ENCODE peak calls at places on chromosomes 12 and 14, in seven cellular contexts. Y is heart right ventricle; U is MCF 10A; D is glutamatergic neuron; K is CD8-positive, alpha-beta T cell; B is ovary; J is A549. R is an unnamed sample.
A peak's percentile ranks its signal among the peaks of the same experiment; 100 is the strongest.

GRCh38 chr12:129202109-129202814 is 349.0 kb downstream of the GLT1D1 start:
- DNase-seq in Y (no peak), U (no peak), D (no peak), K (no peak), B (no peak), J (no peak), R (no peak)

GRCh38 chr14:55389330-55389729 is 22.3 kb downstream of the ATG14 start:
- DNase-seq in Y (no peak), U (no peak), D (no peak), K (no peak), B (no peak), J (no peak), R (no peak)

GRCh38 chr14:23141706-23142467 is 22.8 kb upstream of the CEBPE start:
- DNase-seq in Y (peak; percentile 73), U (peak; percentile 83), D (no peak), K (no peak), B (no peak), J (peak; percentile 53), R (no peak)

GRCh38 chr14:58711382-58711781 is 73.6 kb downstream of the DACT1 start:
- DNase-seq in Y (no peak), U (no peak), D (no peak), K (no peak), B (no peak), J (no peak), R (no peak)

GRCh38 chr12:44497044-44497443 is 379.1 kb downstream of the NELL2 start:
- DNase-seq in Y (no peak), U (peak; percentile 6), D (no peak), K (no peak), B (no peak), J (no peak), R (no peak)

GRCh38 chr14:63960926-63961567 is 108.2 kb downstream of the SYNE2 start:
- DNase-seq in Y (no peak), U (no peak), D (no peak), K (no peak), B (no peak), J (no peak), R (no peak)

GRCh38 chr14:94079891-94080605 is 954 bp downstream of the DDX24 start:
- DNase-seq in Y (no peak), U (no peak), D (no peak), K (peak; percentile 53), B (no peak), J (no peak), R (no peak)

GRCh38 chr12:123991402-123991951 is 18.5 kb downstream of the ZNF664 start:
- DNase-seq in Y (no peak), U (peak; percentile 31), D (no peak), K (no peak), B (no peak), J (no peak), R (no peak)

GRCh38 chr14:22821193-22822016 is 6.2 kb upstream of the SLC7A7 start:
- DNase-seq in Y (no peak), U (no peak), D (no peak), K (no peak), B (no peak), J (peak; percentile 87), R (no peak)

GRCh38 chr12:91181053-91181452 is 1.6 kb downstream of the DCN start:
- DNase-seq in Y (no peak), U (no peak), D (no peak), K (no peak), B (no peak), J (no peak), R (no peak)

GRCh38 chr14:100147181-100147631 is 12.2 kb downstream of the DEGS2 start:
- DNase-seq in Y (no peak), U (no peak), D (no peak), K (peak; percentile 84), B (no peak), J (no peak), R (no peak)
- TF ChIP-seq CTCF in Y (no peak), U (no peak), D (no peak), K (peak; percentile 7), B (no peak), J (no peak), R (no peak)

DNA sequence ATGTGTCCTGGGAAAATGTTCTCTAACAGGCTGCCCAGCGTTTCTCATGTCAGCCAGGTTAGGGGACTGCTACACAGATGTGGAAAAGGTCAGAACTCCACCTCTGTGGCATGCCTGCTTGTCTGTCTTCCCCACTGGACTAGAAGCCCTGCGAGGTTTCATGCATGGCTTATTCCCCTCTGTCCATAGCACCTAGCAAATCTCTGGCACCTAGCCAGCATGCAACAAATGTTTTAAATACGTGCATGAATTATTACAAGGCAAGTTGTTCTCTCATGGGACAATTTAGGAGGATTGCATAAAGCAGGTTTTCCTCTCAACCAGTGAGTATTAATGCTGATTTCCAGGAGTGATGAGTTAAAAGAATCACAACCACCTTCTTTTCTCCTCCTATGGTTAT is 21.4 kb upstream of the KCNK13 start:
- DNase-seq in Y (no peak), U (no peak), D (no peak), K (no peak), B (no peak), J (no peak), R (no peak)
- TF ChIP-seq CTCF in Y (no peak), U (no peak), D (no peak), K (no peak), B (no peak), J (no peak), R (no peak)

GRCh38 chr12:95788637-95789036 is 1.9 kb downstream of the NTN4 start:
- DNase-seq in Y (no peak), U (peak; percentile 53), D (no peak), K (no peak), B (no peak), J (no peak), R (no peak)

GRCh38 chr12:95790025-95790911 is at the start of gene NTN4:
- DNase-seq in Y (peak; percentile 74), U (peak; percentile 49), D (peak; percentile 73), K (no peak), B (peak; percentile 67), J (peak; percentile 65), R (no peak)

GRCh38 chr12:95790912-95791849 is 617 bp upstream of the NTN4 start:
- DNase-seq in Y (peak; percentile 44), U (no peak), D (peak; percentile 29), K (peak; percentile 51), B (peak; percentile 56), J (peak; percentile 84), R (no peak)

GRCh38 chr12:95787274-95787814 is 3.2 kb downstream of the NTN4 start:
- DNase-seq in Y (no peak), U (no peak), D (no peak), K (no peak), B (no peak), J (no peak), R (no peak)

GRCh38 chr12:95789126-95790024 is 1.2 kb downstream of the NTN4 start:
- DNase-seq in Y (peak; percentile 46), U (peak; percentile 47), D (peak; percentile 50), K (no peak), B (peak; percentile 61), J (peak; percentile 72), R (no peak)
- TF ChIP-seq CTCF in Y (no peak), U (no peak), D (no peak), K (no peak), B (no peak), J (no peak), R (no peak)

GRCh38 chr12:95582230-95583058 is 31.2 kb upstream of the USP44 start:
- DNase-seq in Y (no peak), U (peak; percentile 51), D (no peak), K (no peak), B (no peak), J (peak; percentile 75), R (no peak)
- TF ChIP-seq CTCF in Y (peak; percentile 61), U (peak; percentile 54), D (no peak), K (no peak), B (peak; percentile 56), J (peak; percentile 93), R (no peak)

GRCh38 chr12:78559441-78559840 is 305.1 kb upstream of the SYT1 start:
- DNase-seq in Y (no peak), U (no peak), D (no peak), K (no peak), B (no peak), J (no peak), R (no peak)

GRCh38 chr12:78560633-78561032 is 303.9 kb upstream of the SYT1 start:
- DNase-seq in Y (no peak), U (no peak), D (no peak), K (no peak), B (no peak), J (no peak), R (no peak)

GRCh38 chr12:78568326-78569020 is 296.1 kb upstream of the SYT1 start:
- DNase-seq in Y (no peak), U (no peak), D (no peak), K (no peak), B (no peak), J (no peak), R (no peak)

GRCh38 chr12:78566461-78566860 is 298.1 kb upstream of the SYT1 start:
- DNase-seq in Y (no peak), U (no peak), D (no peak), K (no peak), B (no peak), J (no peak), R (no peak)

GRCh38 chr12:78562358-78563205 is 302.0 kb upstream of the SYT1 start:
- DNase-seq in Y (no peak), U (peak; percentile 47), D (no peak), K (no peak), B (no peak), J (peak; percentile 46), R (no peak)
- TF ChIP-seq CTCF in Y (no peak), U (peak; percentile 32), D (peak; percentile 63), K (no peak), B (no peak), J (peak; percentile 53), R (no peak)

DNA sequence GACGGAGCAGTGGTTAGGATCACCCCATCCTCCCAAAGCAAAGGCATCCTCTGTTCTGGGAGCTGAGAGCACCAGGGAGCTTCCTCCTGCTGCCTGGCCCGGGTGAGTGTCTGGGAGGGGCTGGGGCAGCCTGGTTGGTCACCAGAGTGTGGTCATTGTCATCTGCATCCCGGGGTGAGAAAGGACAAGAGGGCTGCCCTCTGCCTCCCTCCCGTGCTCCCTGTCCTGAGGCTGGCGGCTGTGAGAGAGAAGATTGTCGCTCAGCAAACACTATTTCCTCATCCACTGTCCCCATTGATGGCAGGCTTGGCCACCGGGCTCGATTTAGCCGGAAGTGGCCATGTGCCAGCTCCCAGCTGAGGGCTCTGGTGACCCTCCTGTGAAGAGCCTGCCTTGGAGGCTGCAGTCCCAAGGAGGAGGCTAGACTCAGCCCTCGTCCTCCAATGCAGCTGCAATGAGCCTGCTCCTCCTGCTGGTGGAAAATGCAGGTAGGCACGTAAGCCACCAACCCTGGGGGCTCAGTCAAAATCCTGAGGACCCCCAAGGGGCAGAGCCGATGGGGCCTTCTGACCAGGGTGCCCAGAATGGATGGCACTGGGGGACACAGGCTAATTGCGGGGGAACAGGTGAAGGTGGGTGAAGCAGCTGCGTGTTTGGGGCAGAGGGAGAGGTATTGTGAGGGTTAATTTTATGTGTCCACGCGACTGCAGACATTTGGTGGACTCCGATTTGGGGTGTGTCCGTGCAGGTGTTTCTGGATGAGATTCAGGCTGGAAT is 155.7 kb downstream of the KIF26A start:
- DNase-seq in Y (peak; percentile 9), U (peak; percentile 8), D (peak; percentile 38), K (no peak), B (peak; percentile 33), J (peak; percentile 26), R (peak; percentile 15)
- TF ChIP-seq CTCF in Y (peak; percentile 10), U (peak; percentile 29), D (peak; percentile 43), K (no peak), B (no peak), J (peak; percentile 29), R (no peak)

R was measured in CD14-positive monocyte.